ENCODE peak calls at places on chromosomes 16 and 17, in seven cellular contexts. P is mammary epithelial cell, K is OCI-LY7, Q is nephron progenitor cell, H is AG09319, U is RWPE1, D is retinal pigment epithelial cell. M is an unnamed sample.

GRCh38 chr17:77343031-77343866 is 202.5 kb downstream of the SEC14L1 start:
- DNase-seq in P (no peak), K (no peak), Q (no peak), H (no peak), U (no peak), D (no peak), M (no peak)

GRCh38 chr17:4560837-4561241 is 462 bp upstream of the GGT6 start:
- DNase-seq in P (no peak), K (no peak), Q (no peak), H (no peak), U (no peak), D (no peak), M (no peak)

GRCh38 chr17:13940858-13941665 is 128.2 kb upstream of the COX10 start:
- DNase-seq in P (peak), K (no peak), Q (no peak), H (no peak), U (peak), D (no peak), M (no peak)

GRCh38 chr17:32673964-32674363 is 187.2 kb downstream of the CDK5R1 start:
- DNase-seq in P (no peak), K (no peak), Q (no peak), H (no peak), U (no peak), D (no peak), M (no peak)

GRCh38 chr16:79001156-79001997 is 599.2 kb downstream of the MAF start:
- DNase-seq in P (no peak), K (no peak), Q (no peak), H (no peak), U (no peak), D (peak), M (no peak)

GRCh38 chr16:55212791-55213190 is 111.2 kb upstream of the IRX6 start:
- DNase-seq in P (no peak), K (no peak), Q (no peak), H (no peak), U (no peak), D (no peak), M (no peak)

GRCh38 chr16:30095166-30096078 is 591 bp downstream of the YPEL3 start:
- DNase-seq in P (no peak), K (no peak), Q (no peak), H (no peak), U (no peak), D (no peak), M (peak)

GRCh38 chr16:80058236-80058635 is 457.7 kb upstream of the MAF start:
- DNase-seq in P (no peak), K (no peak), Q (no peak), H (no peak), U (no peak), D (no peak), M (no peak)

GRCh38 chr16:49643429-49644142 is 212.3 kb downstream of the ZNF423 start:
- DNase-seq in P (no peak), K (no peak), Q (no peak), H (peak), U (no peak), D (peak), M (no peak)

GRCh38 chr16:31099860-31100638 is 5.5 kb upstream of the VKORC1 start:
- DNase-seq in P (peak), K (no peak), Q (no peak), H (no peak), U (no peak), D (no peak), M (no peak)

GRCh38 chr16:85996843-85997242 is 97.9 kb downstream of the IRF8 start:
- DNase-seq in P (no peak), K (no peak), Q (no peak), H (no peak), U (no peak), D (no peak), M (peak)

GRCh38 chr17:55314784-55315491 is 50.2 kb downstream of the HLF start:
- DNase-seq in P (no peak), K (no peak), Q (no peak), H (no peak), U (no peak), D (no peak), M (no peak)

GRCh38 chr17:67514998-67515397 is 137.9 kb downstream of the PITPNC1 start:
- DNase-seq in P (no peak), K (no peak), Q (no peak), H (no peak), U (no peak), D (no peak), M (no peak)

GRCh38 chr17:43042025-43042424 is 17.0 kb downstream of the RND2 start:
- DNase-seq in P (no peak), K (no peak), Q (no peak), H (no peak), U (no peak), D (no peak), M (no peak)

GRCh38 chr17:59001158-59001814 is 105.4 kb downstream of the TRIM37 start:
- DNase-seq in P (no peak), K (peak), Q (no peak), H (no peak), U (no peak), D (no peak), M (peak)

GRCh38 chr17:46818319-46818928 is at the start of gene WNT3:
- DNase-seq in P (no peak), K (peak), Q (peak), H (no peak), U (peak), D (no peak), M (peak)

GRCh38 chr16:71499775-71500364 is 10.7 kb upstream of the ZNF19 start:
- DNase-seq in P (peak), K (peak), Q (peak), H (peak), U (peak), D (peak), M (no peak)

GRCh38 chr17:3730881-3731429 is 7.3 kb downstream of the HASPIN start:
- DNase-seq in P (no peak), K (no peak), Q (no peak), H (no peak), U (no peak), D (no peak), M (no peak)

GRCh38 chr16:50303041-50303604 is 36.8 kb downstream of the ADCY7 start:
- DNase-seq in P (no peak), K (no peak), Q (no peak), H (no peak), U (no peak), D (no peak), M (peak)

GRCh38 chr17:42608692-42609181 is 437 bp downstream of the RETREG3 start:
- DNase-seq in P (no peak), K (peak), Q (no peak), H (no peak), U (no peak), D (no peak), M (no peak)

GRCh38 chr17:60383379-60383778 is 8.6 kb downstream of the USP32 start:
- DNase-seq in P (no peak), K (no peak), Q (no peak), H (no peak), U (no peak), D (no peak), M (no peak)

GRCh38 chr16:7124242-7124641 is 208.4 kb upstream of the RBFOX1 start:
- DNase-seq in P (no peak), K (no peak), Q (no peak), H (no peak), U (no peak), D (no peak), M (no peak)

GRCh38 chr16:351804-352520 is 561 bp downstream of the AXIN1 start:
- DNase-seq in P (no peak), K (no peak), Q (peak), H (no peak), U (no peak), D (no peak), M (no peak)

GRCh38 chr17:78146881-78147280 is 696 bp downstream of the C17orf99 start:
- DNase-seq in P (no peak), K (no peak), Q (no peak), H (no peak), U (no peak), D (no peak), M (no peak)

GRCh38 chr17:15914400-15915165 is 30.3 kb upstream of the ADORA2B start:
- DNase-seq in P (peak), K (no peak), Q (no peak), H (peak), U (no peak), D (no peak), M (no peak)

GRCh38 chr16:77169650-77170236 is 21.2 kb upstream of the MON1B start:
- DNase-seq in P (peak), K (peak), Q (peak), H (no peak), U (peak), D (no peak), M (no peak)

GRCh38 chr17:64682261-64683181 is 20.4 kb upstream of the SMURF2 start:
- DNase-seq in P (no peak), K (no peak), Q (no peak), H (no peak), U (no peak), D (no peak), M (no peak)

GRCh38 chr16:11233727-11234376 is 22.2 kb downstream of the SOCS1 start:
- DNase-seq in P (no peak), K (peak), Q (no peak), H (no peak), U (no peak), D (no peak), M (no peak)

GRCh38 chr17:41492351-41492750 is 2.6 kb upstream of the KRT36 start:
- DNase-seq in P (no peak), K (no peak), Q (no peak), H (no peak), U (no peak), D (peak), M (no peak)

GRCh38 chr16:11087691-11088431 is 143.5 kb downstream of the CLEC16A start:
- DNase-seq in P (no peak), K (peak), Q (no peak), H (no peak), U (no peak), D (no peak), M (no peak)

GRCh38 chr16:2339521-2340484 is 725 bp downstream of the ABCA3 start:
- DNase-seq in P (peak), K (no peak), Q (peak), H (no peak), U (peak), D (no peak), M (peak)

GRCh38 chr16:14232106-14232890 is 161.2 kb downstream of the MRTFB start:
- DNase-seq in P (no peak), K (no peak), Q (peak), H (no peak), U (no peak), D (no peak), M (no peak)

GRCh38 chr16:30561212-30561816 is 3.1 kb upstream of the ZNF764 start:
- DNase-seq in P (no peak), K (no peak), Q (no peak), H (no peak), U (no peak), D (no peak), M (peak)

GRCh38 chr17:78839762-78840529 is 668 bp downstream of the USP36 start:
- DNase-seq in P (peak), K (peak), Q (no peak), H (no peak), U (peak), D (no peak), M (no peak)

DNA sequence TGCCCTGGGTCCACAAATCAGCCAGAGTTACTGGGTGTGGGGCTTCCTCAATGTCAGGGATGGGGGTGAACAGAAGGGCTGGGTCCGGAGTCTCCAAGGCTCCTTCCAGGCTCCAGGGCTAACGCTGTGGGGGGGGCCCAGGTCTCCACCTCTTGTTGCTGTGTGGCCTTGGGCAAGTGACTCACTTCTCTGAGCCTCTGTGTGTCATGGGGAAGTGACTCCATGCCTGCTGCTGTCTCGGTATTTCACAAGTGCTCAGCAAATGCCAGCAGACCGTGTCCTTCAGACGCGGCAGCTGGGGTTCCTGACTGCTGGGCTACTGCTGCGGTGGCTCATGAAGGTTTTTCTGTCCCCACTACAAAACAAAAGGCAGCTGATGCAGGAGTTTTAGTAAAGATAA is 26.6 kb downstream of the JPH3 start:
- DNase-seq in P (peak), K (peak), Q (no peak), H (peak), U (peak), D (no peak), M (no peak)
- TF ChIP-seq CTCF in P (no peak), K (no peak), Q (no peak), H (no peak), U (no peak), D (no peak), M (no peak)

DNA sequence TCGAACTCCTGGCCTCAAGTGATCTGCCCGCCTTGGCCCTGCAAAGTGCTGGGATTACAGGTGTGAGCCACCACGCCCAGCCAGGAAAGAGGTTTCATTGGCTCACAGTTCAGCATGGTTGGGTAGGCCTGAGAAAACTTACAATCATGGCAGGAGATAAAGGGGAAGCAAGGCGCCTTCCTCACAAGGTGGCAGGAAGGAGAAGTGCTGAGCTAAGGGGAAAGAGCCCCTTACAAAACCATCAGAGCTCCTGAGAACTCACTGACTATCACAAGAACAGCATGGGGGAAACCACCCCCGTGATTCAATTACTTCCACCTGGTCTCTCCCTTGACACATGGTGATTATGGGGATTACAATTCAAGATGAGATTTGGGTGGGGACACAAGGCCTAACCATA is 411.7 kb upstream of the ZFHX3 start:
- DNase-seq in P (no peak), K (no peak), Q (no peak), H (no peak), U (no peak), D (no peak), M (no peak)
- TF ChIP-seq CTCF in P (no peak), K (no peak), Q (no peak), H (no peak), U (no peak), D (no peak), M (no peak)

DNA sequence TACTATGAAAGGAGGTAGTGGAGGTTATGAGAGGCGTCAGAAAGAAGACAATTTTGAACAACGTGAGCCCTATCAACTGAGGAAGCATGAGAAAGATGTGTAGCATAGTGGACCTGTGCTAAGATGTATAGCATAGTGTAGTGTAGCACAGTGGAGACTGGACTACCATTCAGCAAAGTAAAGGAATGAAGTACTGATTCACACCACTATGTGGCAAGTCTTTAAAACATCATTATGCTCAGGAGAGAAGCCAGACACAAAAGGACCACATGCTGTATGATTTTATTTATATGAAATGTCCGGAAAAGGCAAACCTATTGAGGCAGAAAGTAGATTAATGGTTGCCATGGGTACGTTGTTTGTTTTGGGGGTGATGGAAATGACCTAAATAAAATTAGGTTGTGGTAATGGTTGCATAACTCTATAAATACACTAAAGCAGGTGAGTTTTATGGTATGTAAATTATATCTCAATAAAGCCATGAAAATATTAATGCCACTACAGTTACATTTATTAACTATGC is 20.4 kb upstream of the XYLT1 start:
- DNase-seq in P (no peak), K (no peak), Q (no peak), H (no peak), U (no peak), D (no peak), M (no peak)
- TF ChIP-seq CTCF in P (no peak), K (peak), Q (no peak), H (no peak), U (no peak), D (no peak), M (no peak)

DNA sequence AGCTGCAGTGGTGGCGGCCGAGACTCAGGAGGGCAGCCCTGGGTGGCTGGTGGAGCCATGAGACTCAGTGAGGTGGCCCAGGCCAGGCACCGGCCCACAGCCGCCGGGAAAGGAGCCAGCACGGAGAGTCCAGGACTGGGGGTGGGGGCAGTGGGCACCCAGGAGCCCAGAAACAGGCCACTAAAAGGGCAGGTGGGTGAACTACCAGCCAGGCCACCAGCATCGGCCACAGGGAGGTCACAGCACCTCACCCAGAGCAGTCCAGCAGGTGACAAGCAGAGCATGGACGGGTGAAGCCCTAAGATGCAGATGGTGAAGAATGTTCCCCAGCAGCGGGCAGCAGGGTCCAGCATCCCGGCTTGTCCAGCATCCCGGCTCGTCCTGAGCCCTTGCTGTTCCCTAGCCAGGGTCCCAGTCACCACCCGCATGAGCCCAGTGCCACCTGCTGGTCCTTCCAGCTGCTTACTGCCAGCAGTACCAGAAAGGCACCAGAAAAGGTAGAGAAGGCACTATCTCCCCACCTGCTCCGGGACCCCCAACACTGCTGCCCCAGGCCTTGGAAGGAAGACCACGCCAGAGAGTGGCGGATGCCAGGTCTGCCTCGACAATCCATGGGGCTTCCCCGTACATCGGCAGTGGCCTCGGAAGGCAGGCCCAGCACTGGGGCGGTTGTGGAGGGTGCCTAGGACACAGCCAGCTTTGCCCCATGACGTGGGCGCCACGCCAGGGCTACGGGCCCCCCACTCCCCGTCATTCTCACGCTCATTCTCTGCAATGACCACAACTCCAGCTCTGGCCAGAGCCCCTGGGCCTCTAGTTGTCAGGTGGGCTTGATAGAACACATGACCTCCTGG is 1.6 kb downstream of the CENPX start:
- DNase-seq in P (peak), K (peak), Q (peak), H (peak), U (peak), D (no peak), M (no peak)
- TF ChIP-seq CTCF in P (peak), K (peak), Q (peak), H (peak), U (peak), D (peak), M (no peak)

DNA sequence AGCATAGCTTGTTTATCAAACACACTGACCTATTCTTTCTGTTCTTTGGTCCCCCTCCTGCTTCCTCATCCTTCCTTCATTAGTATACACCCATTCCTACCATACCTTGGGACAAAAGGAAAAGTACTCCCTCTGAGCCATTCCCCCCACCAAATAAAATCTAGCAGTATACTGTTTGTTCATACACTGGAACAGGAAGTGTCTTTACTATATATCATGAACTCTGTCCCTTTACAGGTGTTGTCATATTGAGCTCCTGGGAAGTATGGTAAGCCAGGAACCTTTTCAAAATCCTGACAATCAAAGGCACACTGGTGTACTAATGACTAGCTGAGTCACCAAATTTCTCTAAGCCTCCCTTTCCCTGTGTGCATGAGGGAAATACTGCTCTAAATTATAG is 37.4 kb upstream of the NUFIP2 start:
- DNase-seq in P (no peak), K (no peak), Q (no peak), H (no peak), U (no peak), D (no peak), M (no peak)
- TF ChIP-seq CTCF in P (no peak), K (no peak), Q (no peak), H (no peak), U (no peak), D (no peak), M (no peak)

M was measured in activated B cell treated with CpG ODN at 0.5 μM for 24 hours.